ENCODE peak calls at places on chromosomes 16 and 17, in ten cellular contexts. One of them, this sample, is unnamed.

GRCh38 chr17:27492470-27492869 is 36.2 kb downstream of the KSR1 start:
- DNase-seq in stimulated activated CD8-positive, alpha-beta memory T cell treated with anti-CD3 and anti-CD28 coated beads, Interleukin-2, amount 100 ng/mL, for 1 hour: no peak
- DNase-seq in AG20443: no peak
- DNase-seq in NCI-H510A: no peak
- DNase-seq in H54: no peak
- DNase-seq in osteocyte: no peak
- DNase-seq in germinal center: no peak
- DNase-seq in midbrain: no peak
- DNase-seq in EL: no peak
- DNase-seq in breast epithelium: no peak
- DNase-seq in this sample: no peak

GRCh38 chr17:2789700-2790099 is 6.5 kb upstream of the RAP1GAP2 start:
- DNase-seq in stimulated activated CD8-positive, alpha-beta memory T cell treated with anti-CD3 and anti-CD28 coated beads, Interleukin-2, amount 100 ng/mL, for 1 hour: no peak
- DNase-seq in AG20443: no peak
- DNase-seq in NCI-H510A: no peak
- DNase-seq in H54: no peak
- DNase-seq in osteocyte: no peak
- DNase-seq in germinal center: no peak
- DNase-seq in midbrain: no peak
- DNase-seq in EL: no peak
- DNase-seq in breast epithelium: no peak
- DNase-seq in this sample: no peak

GRCh38 chr16:85104821-85105391 is 7.4 kb downstream of the CIBAR2 start:
- DNase-seq in stimulated activated CD8-positive, alpha-beta memory T cell treated with anti-CD3 and anti-CD28 coated beads, Interleukin-2, amount 100 ng/mL, for 1 hour: peak
- DNase-seq in AG20443: no peak
- DNase-seq in NCI-H510A: no peak
- DNase-seq in H54: no peak
- DNase-seq in osteocyte: no peak
- DNase-seq in germinal center: no peak
- DNase-seq in midbrain: peak
- DNase-seq in EL: no peak
- DNase-seq in breast epithelium: no peak
- DNase-seq in this sample: no peak

GRCh38 chr17:44829558-44830358 is at the start of gene GJC1:
- DNase-seq in stimulated activated CD8-positive, alpha-beta memory T cell treated with anti-CD3 and anti-CD28 coated beads, Interleukin-2, amount 100 ng/mL, for 1 hour: no peak
- DNase-seq in AG20443: peak
- DNase-seq in NCI-H510A: peak
- DNase-seq in H54: peak
- DNase-seq in osteocyte: peak
- DNase-seq in germinal center: peak
- DNase-seq in midbrain: no peak
- DNase-seq in EL: peak
- DNase-seq in breast epithelium: no peak
- DNase-seq in this sample: peak

GRCh38 chr17:78748730-78749317 is 33.2 kb downstream of the CYTH1 start:
- DNase-seq in stimulated activated CD8-positive, alpha-beta memory T cell treated with anti-CD3 and anti-CD28 coated beads, Interleukin-2, amount 100 ng/mL, for 1 hour: peak
- DNase-seq in AG20443: peak
- DNase-seq in NCI-H510A: no peak
- DNase-seq in H54: peak
- DNase-seq in osteocyte: no peak
- DNase-seq in germinal center: no peak
- DNase-seq in midbrain: no peak
- DNase-seq in EL: peak
- DNase-seq in breast epithelium: no peak
- DNase-seq in this sample: peak

GRCh38 chr16:19073344-19073743 is 5.9 kb downstream of the COQ7 start:
- DNase-seq in stimulated activated CD8-positive, alpha-beta memory T cell treated with anti-CD3 and anti-CD28 coated beads, Interleukin-2, amount 100 ng/mL, for 1 hour: no peak
- DNase-seq in AG20443: no peak
- DNase-seq in NCI-H510A: no peak
- DNase-seq in H54: no peak
- DNase-seq in osteocyte: no peak
- DNase-seq in germinal center: no peak
- DNase-seq in midbrain: no peak
- DNase-seq in EL: no peak
- DNase-seq in breast epithelium: no peak
- DNase-seq in this sample: no peak

GRCh38 chr17:58224315-58224714 is 5.3 kb upstream of the MKS1 start:
- DNase-seq in stimulated activated CD8-positive, alpha-beta memory T cell treated with anti-CD3 and anti-CD28 coated beads, Interleukin-2, amount 100 ng/mL, for 1 hour: no peak
- DNase-seq in AG20443: peak
- DNase-seq in NCI-H510A: no peak
- DNase-seq in H54: peak
- DNase-seq in osteocyte: no peak
- DNase-seq in germinal center: no peak
- DNase-seq in midbrain: no peak
- DNase-seq in EL: peak
- DNase-seq in breast epithelium: no peak
- DNase-seq in this sample: peak

GRCh38 chr16:14448874-14449273 is 181.2 kb downstream of the PARN start:
- DNase-seq in stimulated activated CD8-positive, alpha-beta memory T cell treated with anti-CD3 and anti-CD28 coated beads, Interleukin-2, amount 100 ng/mL, for 1 hour: no peak
- DNase-seq in AG20443: no peak
- DNase-seq in NCI-H510A: no peak
- DNase-seq in H54: no peak
- DNase-seq in osteocyte: no peak
- DNase-seq in germinal center: no peak
- DNase-seq in midbrain: no peak
- DNase-seq in EL: no peak
- DNase-seq in breast epithelium: no peak
- DNase-seq in this sample: no peak

GRCh38 chr16:980595-980854 is 1.0 kb upstream of the SOX8 start:
- DNase-seq in stimulated activated CD8-positive, alpha-beta memory T cell treated with anti-CD3 and anti-CD28 coated beads, Interleukin-2, amount 100 ng/mL, for 1 hour: no peak
- DNase-seq in AG20443: no peak
- DNase-seq in NCI-H510A: no peak
- DNase-seq in H54: no peak
- DNase-seq in osteocyte: no peak
- DNase-seq in germinal center: no peak
- DNase-seq in midbrain: no peak
- DNase-seq in EL: no peak
- DNase-seq in breast epithelium: no peak
- DNase-seq in this sample: no peak